ENCODE peak calls at places on chromosome 1, in four cellular contexts. C, K, R and S are unnamed samples.

GRCh38 chr1:84789014-84789413 is 98.8 kb upstream of the SSX2IP start:
- DNase-seq in C (no peak), R (no peak), K (no peak), S (no peak)

GRCh38 chr1:38760562-38760961 is 99.0 kb downstream of the RRAGC start:
- DNase-seq in K (no peak), C (no peak), R (no peak), S (no peak)

GRCh38 chr1:168273575-168273974 is 7.1 kb upstream of the TBX19 start:
- DNase-seq in C (no peak), K (no peak), R (no peak), S (no peak)

GRCh38 chr1:45654540-45655280 is 30.9 kb upstream of the CCDC17 start:
- DNase-seq in C (no peak), K (no peak), R (no peak), S (no peak)

GRCh38 chr1:101291562-101292035 is 54.8 kb downstream of the S1PR1 start:
- DNase-seq in R (no peak), K (peak; percentile 56), C (no peak), S (no peak)

GRCh38 chr1:170049191-170049800 is 25.2 kb downstream of the KIFAP3 start:
- DNase-seq in K (no peak), R (peak; percentile 20), C (no peak), S (no peak)

GRCh38 chr1:157403203-157403602 is 149.1 kb downstream of the FCRL5 start:
- DNase-seq in R (no peak), K (no peak), C (peak; percentile 3), S (peak; percentile 25)

GRCh38 chr1:197272791-197273190 is 4.7 kb downstream of the CRB1 start:
- DNase-seq in R (no peak), C (no peak), K (no peak), S (no peak)

GRCh38 chr1:4682607-4683220 is 28.3 kb downstream of the AJAP1 start:
- DNase-seq in R (no peak), K (no peak), C (no peak), S (no peak)

GRCh38 chr1:32465541-32466002 is 700 bp downstream of the ZBTB8B start:
- DNase-seq in K (no peak), R (no peak), C (no peak), S (no peak)

GRCh38 chr1:32468791-32469190 is 3.9 kb downstream of the ZBTB8B start:
- DNase-seq in R (no peak), K (no peak), C (no peak), S (no peak)

GRCh38 chr1:32466761-32467160 is 1.9 kb downstream of the ZBTB8B start:
- DNase-seq in C (no peak), K (no peak), R (no peak), S (no peak)

GRCh38 chr1:32464191-32464715 is 619 bp upstream of the ZBTB8B start:
- DNase-seq in C (no peak), R (no peak), K (no peak), S (no peak)

GRCh38 chr1:32464716-32465540 is at the start of gene ZBTB8B:
- DNase-seq in K (peak; percentile 73), C (peak; percentile 26), R (peak; percentile 82), S (peak; percentile 57)
- H3K4me3 ChIP-seq in K (peak within 1 kb of the TSS; percentile 14), C (peak within 1 kb of the TSS; percentile 57), R (peak within 1 kb of the TSS; percentile 51), S (peak within 1 kb of the TSS; percentile 41)

GRCh38 chr1:160620942-160621632 is 25.8 kb downstream of the SLAMF1 start:
- DNase-seq in K (no peak), C (no peak), R (no peak), S (no peak)
- H3K4me3 ChIP-seq in K (no peak overlapping the region), C (no peak overlapping the region), R (no peak overlapping the region), S (no peak overlapping the region)

DNA sequence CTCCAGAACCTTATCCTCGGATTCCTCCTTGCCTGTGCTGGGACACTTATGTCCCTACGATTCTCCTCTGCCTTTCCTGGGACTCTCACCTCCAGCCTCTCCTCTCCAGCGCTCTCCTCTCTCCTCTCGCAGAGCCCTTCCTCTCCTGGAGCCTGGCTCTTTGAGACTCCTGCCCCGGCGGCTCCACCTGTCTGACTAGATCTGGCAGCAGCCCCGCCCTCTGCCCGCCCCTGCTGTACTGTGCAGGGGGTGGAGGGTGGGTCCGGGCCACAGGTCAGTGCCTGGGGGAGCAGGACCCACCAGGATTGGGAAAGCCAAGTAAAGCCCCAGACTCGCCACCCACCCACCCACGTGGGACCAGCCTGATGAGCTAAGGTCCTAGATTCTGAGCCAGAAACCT is 1.6 kb downstream of the ELOVL1 start:
- DNase-seq in K (peak; percentile 57), C (no peak), R (peak; percentile 69), S (peak; percentile 74)
- H3K4me3 ChIP-seq in K (no peak overlapping the region), C (peak overlapping the region; percentile 98), R (peak overlapping the region; percentile 89), S (peak overlapping the region; percentile 33)

GRCh38 chr1:242245255-242245654 is 246.4 kb upstream of the MAP1LC3C start:
- DNase-seq in K (no peak), R (no peak), C (no peak), S (no peak)
- H3K4me3 ChIP-seq in K (no peak overlapping the region), R (no peak overlapping the region), C (no peak overlapping the region), S (no peak overlapping the region)

GRCh38 chr1:6054596-6054995 is 8.9 kb downstream of the KCNAB2 start:
- DNase-seq in C (no peak), K (no peak), R (no peak), S (no peak)

GRCh38 chr1:6049419-6049818 is 3.7 kb downstream of the KCNAB2 start:
- DNase-seq in C (no peak), R (no peak), K (no peak), S (no peak)

GRCh38 chr1:6053206-6053546 is 7.5 kb downstream of the KCNAB2 start:
- DNase-seq in R (no peak), C (no peak), K (peak; percentile 49), S (no peak)

GRCh38 chr1:6051423-6051822 is 5.7 kb downstream of the KCNAB2 start:
- DNase-seq in C (no peak), R (no peak), K (peak; percentile 23), S (no peak)

DNA sequence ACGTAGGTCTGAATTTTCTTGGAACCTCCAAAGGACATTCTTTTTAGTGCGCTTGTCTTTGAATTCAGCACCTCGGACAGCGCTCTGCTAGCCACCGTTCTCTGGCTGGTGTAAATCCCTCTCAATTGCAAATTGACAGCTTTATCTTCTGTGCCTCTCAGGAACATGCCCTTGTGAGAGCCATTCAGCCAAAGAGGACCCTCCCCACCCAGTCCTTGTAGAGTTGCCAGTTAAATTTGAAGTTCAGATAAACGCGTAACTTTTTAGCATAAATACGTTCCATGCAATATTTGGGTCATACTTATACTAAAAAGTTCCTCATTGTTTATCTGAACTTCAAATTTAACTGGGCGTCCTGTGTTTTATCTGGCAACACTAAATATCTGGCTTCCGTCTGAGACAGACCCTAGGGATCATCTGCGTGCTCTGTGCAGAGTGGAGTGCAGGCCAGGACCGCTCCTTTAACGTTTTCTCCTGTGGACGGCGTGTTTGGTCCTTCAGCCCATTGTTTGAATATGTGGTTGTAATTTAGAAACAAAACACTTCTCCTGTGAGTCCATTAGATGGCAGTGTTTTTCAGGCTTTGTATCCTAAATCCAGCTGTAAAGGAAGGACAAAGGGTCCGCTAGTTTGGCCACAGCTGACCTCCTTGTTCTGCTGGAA is 7.0 kb downstream of the KCNAB2 start:
- DNase-seq in C (no peak), R (peak; percentile 63), K (peak; percentile 69), S (peak; percentile 56)
- H3K4me3 ChIP-seq in C (no peak overlapping the region), R (no peak overlapping the region), K (no peak overlapping the region), S (no peak overlapping the region)

DNA sequence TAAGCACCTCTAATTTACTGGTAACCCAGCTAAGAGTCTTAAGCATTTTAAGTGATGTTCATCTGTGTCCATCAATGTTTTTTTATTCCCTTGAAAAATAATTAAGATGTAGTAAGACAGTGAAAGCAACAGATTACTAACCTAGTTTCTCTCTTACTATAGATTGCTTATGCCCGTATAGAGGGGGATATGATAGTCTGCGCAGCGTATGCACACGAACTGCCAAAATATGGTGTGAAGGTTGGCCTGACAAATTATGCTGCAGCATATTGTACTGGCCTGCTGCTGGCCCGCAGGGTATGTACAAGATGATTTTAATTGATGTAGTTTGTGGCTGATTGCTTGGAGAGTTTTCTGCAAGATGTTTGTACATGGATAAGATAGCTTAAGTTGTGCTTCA is 2.8 kb downstream of the RPL5 start:
- DNase-seq in R (no peak), C (no peak), K (no peak), S (no peak)
- H3K4me3 ChIP-seq in R (peak overlapping the region; percentile 89), C (no peak overlapping the region), K (no peak overlapping the region), S (no peak overlapping the region)